ENCODE peak calls at places on chromosomes 6 and 20, in four cellular contexts. E is astrocyte, D is A673, Z is neural progenitor cell. C is an unnamed sample.

GRCh38 chr6:139699335-139699734 is 324.9 kb upstream of the CITED2 start:
- DNase-seq in E (peak), D (no peak), Z (no peak), C (peak)

GRCh38 chr20:35539756-35540212 is 2.1 kb upstream of the ERGIC3 start:
- DNase-seq in E (no peak), D (no peak), Z (peak), C (no peak)

GRCh38 chr6:18087396-18088165 is 34.9 kb downstream of the NHLRC1 start:
- DNase-seq in E (no peak), D (no peak), Z (no peak), C (no peak)

GRCh38 chr6:27096834-27097511 is 150.5 kb upstream of the PRSS16 start:
- DNase-seq in E (peak), D (peak), Z (peak), C (peak)

GRCh38 chr6:109626311-109626710 is 64.7 kb downstream of the AK9 start:
- DNase-seq in E (no peak), D (no peak), Z (no peak), C (no peak)

GRCh38 chr20:4256886-4257285 is 241.5 kb upstream of the RNF24 start:
- DNase-seq in E (no peak), D (no peak), Z (peak), C (no peak)

GRCh38 chr20:4120921-4121321 is 105.6 kb upstream of the RNF24 start:
- DNase-seq in E (no peak), D (no peak), Z (no peak), C (no peak)

GRCh38 chr6:158707826-158708225 is 58.0 kb downstream of the SYTL3 start:
- DNase-seq in E (peak), D (no peak), Z (no peak), C (peak)

GRCh38 chr6:16684896-16685554 is 76.2 kb downstream of the ATXN1 start:
- DNase-seq in E (peak), D (no peak), Z (no peak), C (peak)

GRCh38 chr6:33716890-33717632 is 5.6 kb upstream of the UQCC2 start:
- DNase-seq in E (no peak), D (no peak), Z (no peak), C (no peak)

GRCh38 chr6:40907198-40907701 is 131.8 kb downstream of the UNC5CL start:
- DNase-seq in E (peak), D (no peak), Z (no peak), C (peak)

GRCh38 chr20:52311209-52311794 is 119.7 kb upstream of the ZFP64 start:
- DNase-seq in E (no peak), D (no peak), Z (no peak), C (no peak)

GRCh38 chr6:149454405-149454848 is 30.4 kb downstream of the ZC3H12D start:
- DNase-seq in E (peak), D (peak), Z (no peak), C (peak)

GRCh38 chr6:158040051-158040803 is 58.6 kb downstream of the SYNJ2 start:
- DNase-seq in E (peak), D (peak), Z (no peak), C (peak)

GRCh38 chr20:16287776-16288175 is 285.5 kb downstream of the KIF16B start:
- DNase-seq in E (no peak), D (no peak), Z (no peak), C (no peak)

GRCh38 chr6:167968091-167968490 is 29.4 kb upstream of the KIF25 start:
- DNase-seq in E (no peak), D (peak), Z (peak), C (no peak)

GRCh38 chr6:20906938-20907337 is 372.7 kb downstream of the CDKAL1 start:
- DNase-seq in E (peak), D (peak), Z (no peak), C (peak)

GRCh38 chr6:63636516-63636968 is 940 bp downstream of the PHF3 start:
- DNase-seq in E (peak), D (peak), Z (peak), C (peak)

GRCh38 chr6:125415921-125416320 is 114.2 kb upstream of the HDDC2 start:
- DNase-seq in E (peak), D (no peak), Z (no peak), C (peak)

GRCh38 chr6:139588076-139588639 is 213.7 kb upstream of the CITED2 start:
- DNase-seq in E (peak), D (peak), Z (peak), C (peak)

GRCh38 chr6:142728367-142728766 is 216.6 kb downstream of the HIVEP2 start:
- DNase-seq in E (no peak), D (peak), Z (no peak), C (no peak)

GRCh38 chr6:35302604-35303218 is 5.1 kb downstream of the DEF6 start:
- DNase-seq in E (no peak), D (no peak), Z (no peak), C (peak)

GRCh38 chr20:50312682-50313187 is 122.1 kb downstream of the CEBPB start:
- DNase-seq in E (peak), D (no peak), Z (no peak), C (peak)

GRCh38 chr6:1729133-1729751 is 119.5 kb downstream of the FOXC1 start:
- DNase-seq in E (no peak), D (no peak), Z (no peak), C (peak)

GRCh38 chr6:11876934-11877433 is 98.4 kb upstream of the ADTRP start:
- DNase-seq in E (no peak), D (no peak), Z (no peak), C (no peak)

GRCh38 chr6:28282923-28283322 is 1.6 kb downstream of the PGBD1 start:
- DNase-seq in E (no peak), D (peak), Z (no peak), C (peak)

GRCh38 chr6:167697316-167697715 is 129.4 kb upstream of the AFDN start:
- DNase-seq in E (no peak), D (peak), Z (no peak), C (peak)

GRCh38 chr6:36526066-36526465 is 21.2 kb downstream of the STK38 start:
- DNase-seq in E (no peak), D (no peak), Z (no peak), C (no peak)

GRCh38 chr6:131761061-131761761 is 46.6 kb upstream of the ENPP1 start:
- DNase-seq in E (peak), D (peak), Z (no peak), C (peak)

GRCh38 chr6:44052419-44053011 is 74.7 kb downstream of the MRPL14 start:
- DNase-seq in E (peak), D (no peak), Z (peak), C (peak)

GRCh38 chr6:41536884-41537347 is 9.3 kb upstream of the FOXP4 start:
- DNase-seq in E (no peak), D (no peak), Z (no peak), C (no peak)

GRCh38 chr6:106609699-106610098 is 19.6 kb downstream of the RTN4IP1 start:
- DNase-seq in E (no peak), D (peak), Z (peak), C (no peak)

GRCh38 chr6:42217165-42217522 is 517 bp downstream of the MRPS10 start:
- DNase-seq in E (no peak), D (peak), Z (peak), C (no peak)

GRCh38 chr6:125316621-125317020 is 14.9 kb upstream of the HDDC2 start:
- DNase-seq in E (no peak), D (no peak), Z (peak), C (peak)

GRCh38 chr20:54860716-54861115 is 385.3 kb downstream of the DOK5 start:
- DNase-seq in E (no peak), D (no peak), Z (peak), C (no peak)

GRCh38 chr6:100886078-100886477 is 4.9 kb upstream of the ASCC3 start:
- DNase-seq in E (peak), D (no peak), Z (no peak), C (peak)
- TF ChIP-seq CTCF in E (no peak), D (no peak), Z (no peak), C (no peak)

GRCh38 chr20:64244281-64244805 is 11.2 kb upstream of the PCMTD2 start:
- DNase-seq in E (no peak), D (no peak), Z (no peak), C (no peak)
- TF ChIP-seq EZH2 in E (no peak), D (no peak), Z (no peak), C (no peak)

GRCh38 chr6:68968301-68968649 is 333.2 kb downstream of the ADGRB3 start:
- DNase-seq in E (no peak), D (no peak), Z (no peak), C (no peak)
- TF ChIP-seq CTCF in E (no peak), D (no peak), Z (no peak), C (no peak)

GRCh38 chr20:9514461-9515210 is at the start of gene LAMP5:
- DNase-seq in E (peak), D (peak), Z (peak), C (peak)
- TF ChIP-seq EZH2 in E (peak), D (peak), Z (peak), C (peak)

DNA sequence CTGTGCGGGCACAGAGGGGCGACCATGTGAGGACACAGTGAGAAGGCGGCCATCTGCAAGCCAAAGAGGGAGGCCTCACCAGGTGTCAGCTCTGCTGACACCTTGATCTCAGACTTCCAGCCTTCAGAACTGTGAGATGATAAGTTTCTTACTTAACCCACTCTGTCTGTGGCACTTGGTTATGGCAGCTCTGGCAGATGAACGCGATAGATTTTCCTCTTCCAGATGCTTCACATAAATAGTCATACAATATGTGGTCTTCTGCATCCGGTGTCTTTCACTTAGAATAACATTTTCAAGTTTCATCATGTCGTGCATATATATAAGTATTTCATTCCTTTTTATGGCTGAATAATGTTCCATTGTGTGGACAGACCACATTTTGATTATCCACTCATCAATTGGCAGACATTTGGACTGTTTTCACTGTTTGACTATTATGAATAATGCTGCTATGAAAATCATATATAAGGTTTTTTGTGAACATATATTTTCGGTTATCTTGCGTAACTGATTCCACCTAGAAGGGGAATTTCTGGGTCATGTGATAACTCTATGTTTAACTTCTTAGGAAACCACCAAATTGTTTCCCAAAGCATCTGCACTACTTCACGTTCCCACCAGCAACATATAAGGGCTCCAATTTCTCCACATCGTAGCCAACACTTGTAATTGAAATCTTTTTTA is 30.2 kb downstream of the PRR18 start:
- DNase-seq in E (no peak), D (no peak), Z (no peak), C (no peak)
- TF ChIP-seq CTCF in E (no peak), D (no peak), Z (no peak), C (no peak)

DNA sequence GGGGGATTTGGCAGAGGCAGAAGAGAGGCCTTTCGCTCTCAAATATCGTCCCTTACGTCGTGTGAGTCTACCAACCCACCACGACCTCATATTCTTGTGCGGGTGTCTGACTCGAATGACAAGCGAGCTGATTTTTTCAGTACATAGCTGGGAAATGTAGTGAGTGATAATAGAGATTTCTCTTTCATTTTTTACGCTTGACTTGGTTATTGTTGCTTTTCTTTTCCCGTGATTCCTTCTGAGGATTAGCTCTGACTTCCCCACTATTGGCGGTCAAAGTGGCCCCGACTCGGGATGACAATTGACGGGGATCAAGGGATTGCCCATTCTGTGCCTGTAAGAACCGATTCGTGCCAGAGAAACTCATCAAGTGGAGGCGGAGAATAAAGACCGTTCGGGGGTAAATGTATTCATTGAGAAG is 44.3 kb upstream of the OSTM1 start:
- DNase-seq in E (no peak), D (peak), Z (peak), C (peak)
- TF ChIP-seq EZH2 in E (no peak), D (peak), Z (no peak), C (peak)

GRCh38 chr20:11555510-11555909 is 362.2 kb upstream of the BTBD3 start:
- DNase-seq in E (no peak), D (no peak), Z (no peak), C (no peak)

GRCh38 chr20:11549172-11550117 is 368.2 kb upstream of the BTBD3 start:
- DNase-seq in E (no peak), D (peak), Z (no peak), C (no peak)

GRCh38 chr20:11556410-11556809 is 361.3 kb upstream of the BTBD3 start:
- DNase-seq in E (no peak), D (no peak), Z (no peak), C (no peak)

GRCh38 chr20:11551491-11551890 is 366.2 kb upstream of the BTBD3 start:
- DNase-seq in E (no peak), D (no peak), Z (no peak), C (no peak)

DNA sequence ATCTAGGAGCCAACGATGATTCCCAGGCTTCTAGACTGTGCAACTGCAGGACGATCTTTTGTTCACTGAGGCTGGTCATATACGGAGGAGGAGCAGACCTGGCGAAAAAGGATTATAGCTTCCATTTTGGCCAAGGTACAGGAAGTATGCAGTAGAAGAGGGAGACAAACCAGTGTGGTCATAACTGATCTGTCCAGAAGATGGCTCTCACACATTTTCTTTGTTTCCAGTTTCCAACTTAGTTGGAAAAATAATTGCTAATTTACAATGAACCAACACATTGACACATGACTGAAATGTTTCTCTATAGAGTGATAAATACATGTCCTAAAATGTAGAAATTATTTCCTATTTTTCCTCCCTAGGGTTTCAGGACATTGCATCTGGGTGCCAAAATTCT is 364.1 kb upstream of the BTBD3 start:
- DNase-seq in E (no peak), D (peak), Z (no peak), C (no peak)
- TF ChIP-seq CTCF in E (peak), D (peak), Z (no peak), C (peak)

GRCh38 chr20:8912731-8913130 is 156.2 kb upstream of the PLCB4 start:
- DNase-seq in E (no peak), D (no peak), Z (no peak), C (no peak)
- TF ChIP-seq EZH2 in E (no peak), D (no peak), Z (no peak), C (no peak)

GRCh38 chr20:25030007-25030648 is 27.8 kb downstream of the ACSS1 start:
- DNase-seq in E (no peak), D (no peak), Z (no peak), C (no peak)
- TF ChIP-seq CTCF in E (no peak), D (no peak), Z (no peak), C (no peak)